ENCODE peak calls at places on chromosome X, in nine cellular contexts. A is epithelial cell of esophagus, W is astrocyte of the spinal cord, C is smooth muscle cell of the brain vasculature, L is amniotic stem cell, P is foreskin keratinocyte, O is AG20443, J is GM20000, K is kidney. F is an unnamed sample.

GRCh38 chrX:78708830-78709229 is 38.7 kb upstream of the LPAR4 start:
- DNase-seq in W (no peak), O (no peak), K (no peak), A (peak), L (no peak), P (peak), C (no peak), J (no peak), F (no peak)

GRCh38 chrX:117860517-117860916 is 256.1 kb downstream of the KLHL13 start:
- DNase-seq in P (no peak), C (no peak), K (no peak), A (no peak), O (no peak), J (no peak), W (no peak), L (no peak), F (no peak)

GRCh38 chrX:30327762-30328161 is 18.6 kb upstream of the NR0B1 start:
- DNase-seq in L (no peak), O (no peak), W (no peak), A (no peak), J (no peak), P (no peak), C (no peak), K (no peak), F (no peak)

GRCh38 chrX:138128025-138128671 is 562.2 kb downstream of the ZIC3 start:
- DNase-seq in J (peak), K (no peak), P (no peak), A (peak), L (no peak), C (no peak), W (peak), O (peak), F (peak)

GRCh38 chrX:48697182-48697727 is 721 bp downstream of the SUV39H1 start:
- DNase-seq in C (no peak), K (no peak), A (no peak), P (no peak), O (no peak), L (no peak), J (no peak), W (no peak), F (peak)

GRCh38 chrX:151958101-151958500 is 16.4 kb downstream of the GABRE start:
- DNase-seq in K (no peak), A (no peak), P (no peak), O (no peak), C (no peak), W (no peak), L (no peak), J (no peak), F (no peak)

GRCh38 chrX:10381218-10381617 is 224.4 kb downstream of the CLCN4 start:
- DNase-seq in K (no peak), O (no peak), C (no peak), W (no peak), J (no peak), A (peak), P (peak), L (no peak), F (no peak)

GRCh38 chrX:119635799-119636198 is 29.6 kb upstream of the NKRF start:
- DNase-seq in J (no peak), L (no peak), W (no peak), K (no peak), A (no peak), C (no peak), P (no peak), O (no peak), F (no peak)

GRCh38 chrX:30888526-30889146 is 418 bp downstream of the TAB3 start:
- DNase-seq in A (no peak), P (no peak), C (no peak), W (no peak), K (no peak), L (no peak), O (peak), J (no peak), F (peak)

GRCh38 chrX:43121637-43122036 is 343.7 kb upstream of the PPP1R2C start:
- DNase-seq in P (no peak), W (no peak), K (no peak), C (no peak), L (no peak), O (no peak), A (peak), J (no peak), F (peak)

GRCh38 chrX:39476596-39476995 is 621.2 kb downstream of the BCOR start:
- DNase-seq in L (no peak), P (no peak), O (peak), J (no peak), C (no peak), A (no peak), W (no peak), K (no peak), F (no peak)

GRCh38 chrX:116317409-116317808 is 119.0 kb upstream of the SLC6A14 start:
- DNase-seq in J (no peak), K (peak), W (peak), P (peak), L (no peak), C (peak), O (no peak), A (peak), F (peak)

GRCh38 chrX:11765449-11765848 is 7.4 kb downstream of the MSL3 start:
- DNase-seq in A (no peak), L (no peak), K (no peak), W (no peak), P (no peak), O (no peak), C (no peak), J (no peak), F (no peak)

F was measured in MCF 10A.